ENCODE peak calls at places on chromosomes 6 and 20, in four cellular contexts. U is activated CD4-positive, CD25-positive, alpha-beta regulatory T cell; K is NCI-H1092 treated with DMSO at 0.1 percent for 48 hours; W is OCI-LY7. X is an unnamed sample.

GRCh38 chr20:56483970-56484369 is 15.5 kb downstream of the RTF2 start:
- DNase-seq in W (no peak), U (no peak), K (no peak), X (no peak)

GRCh38 chr6:12010635-12011275 is 1.4 kb upstream of the HIVEP1 start:
- DNase-seq in K (peak), U (peak), W (peak), X (no peak)

GRCh38 chr6:85449388-85449817 is 480 bp upstream of the NT5E start:
- DNase-seq in U (no peak), W (no peak), K (no peak), X (peak)

GRCh38 chr20:15241696-15242095 is 904.3 kb upstream of the FLRT3 start:
- DNase-seq in W (no peak), K (no peak), U (no peak), X (no peak)

GRCh38 chr20:45095753-45096371 is 5.1 kb downstream of the KCNS1 start:
- DNase-seq in K (peak), U (peak), W (peak), X (peak)

GRCh38 chr6:126905917-126906316 is 212.6 kb upstream of the RSPO3 start:
- DNase-seq in K (no peak), U (no peak), W (no peak), X (no peak)

GRCh38 chr6:31112478-31112877 is at the start of gene C6orf15:
- DNase-seq in U (no peak), K (no peak), W (no peak), X (no peak)

GRCh38 chr6:166515072-166515810 is 71.2 kb downstream of the RAMACL start:
- DNase-seq in W (no peak), K (no peak), U (peak), X (peak)

GRCh38 chr6:68967549-68968300 is 332.6 kb downstream of the ADGRB3 start:
- DNase-seq in K (peak), W (peak), U (no peak), X (peak)

GRCh38 chr6:149373511-149373910 is 26.6 kb upstream of the SUMO4 start:
- DNase-seq in W (no peak), K (no peak), U (no peak), X (no peak)

GRCh38 chr6:9732056-9732455 is 682.8 kb downstream of the TFAP2A start:
- DNase-seq in U (no peak), W (no peak), K (no peak), X (no peak)

GRCh38 chr20:37903317-37904007 is 535 bp downstream of the VSTM2L start:
- DNase-seq in U (no peak), K (no peak), W (no peak), X (no peak)

GRCh38 chr20:9407805-9408421 is 106.5 kb upstream of the LAMP5 start:
- DNase-seq in K (peak), U (no peak), W (peak), X (peak)

GRCh38 chr20:45470262-45470931 is 844 bp downstream of the WFDC2 start:
- DNase-seq in W (no peak), U (no peak), K (peak), X (peak)

GRCh38 chr6:75735491-75736186 is 13.4 kb upstream of the MYO6 start:
- DNase-seq in K (no peak), W (no peak), U (no peak), X (no peak)

GRCh38 chr6:118739976-118740771 is 88.8 kb upstream of the CEP85L start:
- DNase-seq in W (no peak), K (no peak), U (no peak), X (no peak)

GRCh38 chr20:2053615-2054014 is 48.0 kb upstream of the STK35 start:
- DNase-seq in K (no peak), U (no peak), W (no peak), X (no peak)

GRCh38 chr20:3171391-3172125 is 1.8 kb downstream of the LZTS3 start:
- DNase-seq in U (no peak), K (no peak), W (no peak), X (no peak)

GRCh38 chr6:91152824-91153223 is 566.0 kb upstream of the MAP3K7 start:
- DNase-seq in W (no peak), K (no peak), U (no peak), X (no peak)

GRCh38 chr6:149608381-149608982 is 40.0 kb downstream of the KATNA1 start:
- DNase-seq in W (no peak), U (no peak), K (no peak), X (no peak)

GRCh38 chr6:18102783-18103509 is 19.5 kb downstream of the NHLRC1 start:
- DNase-seq in K (no peak), W (no peak), U (no peak), X (no peak)

GRCh38 chr20:3640259-3640658 is 22.9 kb downstream of the GFRA4 start:
- DNase-seq in U (no peak), K (no peak), W (no peak), X (no peak)